ENCODE peak calls at places on chromosome 6, in eight cellular contexts. Y is RWPE1, D is activated B cell treated with CpG ODN at 0.5 μM for 24 hours, A is progenitor cell of endocrine pancreas, C is AG10803, U is psoas muscle, O is bronchial epithelial cell, I is RWPE2. B is an unnamed sample.

GRCh38 chr6:158638393-158638792 is 6.2 kb downstream of the DYNLT1 start:
- DNase-seq in Y (no peak), D (no peak), A (no peak), C (no peak), U (no peak), O (no peak), I (no peak), B (no peak)

GRCh38 chr6:30998785-30999184 is 11.5 kb upstream of the MUC22 start:
- DNase-seq in Y (no peak), D (no peak), A (no peak), C (no peak), U (no peak), O (peak; percentile 72), I (no peak), B (no peak)

GRCh38 chr6:26473758-26474438 is 16.1 kb downstream of the BTN2A1 start:
- DNase-seq in Y (peak; percentile 90), D (peak; percentile 49), A (peak; percentile 30), C (peak; percentile 96), U (peak; percentile 73), O (peak; percentile 95), I (peak; percentile 79), B (no peak)

GRCh38 chr6:158797331-158798202 is 21.6 kb downstream of the EZR start:
- DNase-seq in Y (no peak), D (no peak), A (no peak), C (peak; percentile 91), U (no peak), O (peak; percentile 72), I (no peak), B (no peak)

GRCh38 chr6:104699598-104700329 is 160.0 kb downstream of the HACE1 start:
- DNase-seq in Y (no peak), D (no peak), A (no peak), C (no peak), U (no peak), O (no peak), I (no peak), B (no peak)

GRCh38 chr6:118509009-118509617 is 39.0 kb upstream of the PLN start:
- DNase-seq in Y (peak; percentile 12), D (no peak), A (no peak), C (peak; percentile 33), U (no peak), O (peak; percentile 33), I (no peak), B (no peak)

GRCh38 chr6:161543910-161544309 is 270.0 kb upstream of the AGPAT4 start:
- DNase-seq in Y (no peak), D (no peak), A (no peak), C (no peak), U (no peak), O (no peak), I (no peak), B (no peak)

GRCh38 chr6:35663447-35664235 is 25.1 kb downstream of the FKBP5 start:
- DNase-seq in Y (no peak), D (no peak), A (no peak), C (peak; percentile 63), U (no peak), O (peak; percentile 62), I (no peak), B (no peak)

GRCh38 chr6:44245391-44245911 is 1.4 kb upstream of the HSP90AB1 start:
- DNase-seq in Y (no peak), D (no peak), A (no peak), C (no peak), U (no peak), O (no peak), I (no peak), B (peak; percentile 82)

GRCh38 chr6:33417127-33417902 is 592 bp downstream of the CUTA start:
- DNase-seq in Y (peak; percentile 85), D (no peak), A (no peak), C (peak; percentile 88), U (no peak), O (peak; percentile 79), I (no peak), B (no peak)

GRCh38 chr6:53724501-53724900 is 58.9 kb upstream of the KLHL31 start:
- DNase-seq in Y (no peak), D (no peak), A (no peak), C (no peak), U (no peak), O (no peak), I (no peak), B (no peak)

GRCh38 chr6:165729307-165729936 is 66.4 kb upstream of the PDE10A start:
- DNase-seq in Y (peak; percentile 64), D (no peak), A (no peak), C (no peak), U (no peak), O (peak; percentile 18), I (no peak), B (no peak)

GRCh38 chr6:163714179-163714578 is 299.7 kb downstream of the QKI start:
- DNase-seq in Y (no peak), D (no peak), A (no peak), C (no peak), U (no peak), O (no peak), I (no peak), B (no peak)

GRCh38 chr6:112318505-112318904 is 28.6 kb upstream of the RFPL4B start:
- DNase-seq in Y (no peak), D (no peak), A (no peak), C (no peak), U (no peak), O (no peak), I (no peak), B (no peak)

GRCh38 chr6:43174263-43175112 is 3.4 kb downstream of the SRF start:
- DNase-seq in Y (peak; percentile 99), D (peak; percentile 77), A (peak; percentile 83), C (peak; percentile 99), U (peak; percentile 98), O (peak; percentile 99), I (peak; percentile 98), B (peak; percentile 98)

GRCh38 chr6:43171284-43172126 is 436 bp downstream of the SRF start:
- DNase-seq in Y (no peak), D (peak; percentile 92), A (peak; percentile 35), C (no peak), U (peak; percentile 65), O (no peak), I (no peak), B (no peak)

GRCh38 chr6:43173496-43174262 is 2.6 kb downstream of the SRF start:
- DNase-seq in Y (no peak), D (no peak), A (no peak), C (no peak), U (no peak), O (peak; percentile 32), I (no peak), B (no peak)

GRCh38 chr6:43172127-43173007 is 1.3 kb downstream of the SRF start:
- DNase-seq in Y (peak; percentile 48), D (peak; percentile 45), A (peak; percentile 42), C (no peak), U (peak; percentile 72), O (peak; percentile 43), I (no peak), B (peak; percentile 94)

DNA sequence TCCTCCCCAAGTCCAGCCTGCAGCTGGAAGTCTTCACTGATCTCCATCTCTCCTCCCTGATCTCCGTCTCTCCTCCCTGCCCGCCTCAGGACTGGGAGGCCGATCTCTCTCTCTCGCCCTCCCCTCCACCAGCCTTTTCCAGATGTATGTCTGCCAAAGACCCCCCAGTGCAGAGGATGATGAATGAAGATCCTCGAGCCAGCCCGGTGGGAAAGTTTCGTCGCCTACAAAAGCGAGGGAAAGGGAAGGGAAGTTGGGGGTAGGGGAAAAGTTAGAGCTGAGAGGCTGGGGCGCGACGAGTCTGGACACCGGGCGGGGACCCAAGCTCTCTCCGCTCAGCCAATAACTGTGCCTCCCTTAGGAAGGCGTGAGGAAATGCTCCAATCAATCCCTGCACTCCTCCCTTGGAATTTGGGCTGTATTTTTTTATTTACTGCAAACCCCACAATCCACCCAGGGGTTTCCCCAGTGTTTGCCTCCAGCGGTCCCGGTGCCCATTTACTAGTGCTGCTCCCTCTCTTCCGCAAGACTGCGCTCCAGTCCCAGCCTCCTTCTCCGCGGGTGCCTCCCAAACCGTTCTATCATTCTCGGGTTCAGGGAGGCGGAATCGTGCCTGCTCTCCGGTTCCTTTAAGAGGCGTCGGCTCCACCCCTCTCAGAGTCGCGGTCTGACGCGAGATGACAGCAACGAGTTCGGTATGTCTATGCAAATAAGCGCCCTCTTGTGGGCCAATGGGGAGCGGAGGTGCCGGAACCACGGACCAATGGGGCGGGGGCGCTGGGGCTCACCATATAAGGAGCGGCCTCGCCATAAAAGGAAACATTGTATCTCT is at the start of gene SRF:
- DNase-seq in Y (peak; percentile 95), D (no peak), A (peak; percentile 98), C (peak; percentile 99), U (peak; percentile 100), O (peak; percentile 97), I (peak; percentile 99), B (peak; percentile 99)
- TF ChIP-seq CTCF in Y (no peak), D (no peak), A (no peak), C (peak; percentile 31), U (no peak), O (no peak), I (no peak), B (no peak)

GRCh38 chr6:19771753-19772336 is 65.3 kb upstream of the ID4 start:
- DNase-seq in Y (no peak), D (no peak), A (no peak), C (peak; percentile 51), U (no peak), O (peak; percentile 37), I (no peak), B (no peak)

DNA sequence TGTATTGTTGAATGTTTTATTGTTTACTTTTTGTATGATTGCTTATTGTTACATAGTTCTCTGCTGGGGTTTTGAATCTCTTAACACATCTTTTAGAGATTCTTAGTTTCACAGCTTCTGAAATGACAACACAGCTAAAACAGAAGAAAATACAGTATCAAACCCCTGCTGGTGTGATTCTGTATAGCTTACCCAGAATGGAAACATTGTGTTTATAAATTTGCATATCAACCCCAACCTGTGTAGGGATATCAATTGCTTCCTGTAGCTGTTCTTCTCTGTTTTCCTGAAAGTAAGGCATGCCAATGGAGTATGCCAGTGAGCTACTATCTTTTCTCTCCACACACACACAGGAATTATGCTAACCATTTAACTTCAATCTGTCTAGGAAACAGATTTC is 64.3 kb upstream of the ID4 start:
- DNase-seq in Y (no peak), D (no peak), A (no peak), C (no peak), U (no peak), O (no peak), I (no peak), B (no peak)
- TF ChIP-seq CTCF in Y (no peak), D (no peak), A (no peak), C (no peak), U (no peak), O (no peak), I (no peak), B (peak; percentile 42)

DNA sequence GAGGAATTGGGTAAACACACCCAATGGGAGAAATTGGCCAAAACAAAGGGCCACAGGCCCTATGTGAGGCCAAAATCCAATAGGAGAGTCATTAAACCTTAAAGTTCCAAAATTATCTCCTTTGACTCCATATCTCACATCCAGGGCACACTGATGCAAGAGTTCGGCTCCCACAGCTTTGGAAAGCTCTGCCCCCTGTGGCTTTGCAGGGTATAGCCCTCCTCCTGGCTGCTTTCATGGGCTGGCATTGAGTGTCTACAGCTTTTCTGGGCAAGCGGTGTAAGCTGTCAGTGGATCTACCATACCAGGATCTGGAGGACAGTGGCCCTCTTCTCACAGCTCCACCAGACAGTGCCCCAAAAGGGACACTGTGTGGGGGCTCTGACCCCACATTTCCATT is 160.5 kb downstream of the ADGRG6 start:
- DNase-seq in Y (no peak), D (no peak), A (no peak), C (no peak), U (no peak), O (no peak), I (no peak), B (no peak)
- TF ChIP-seq CTCF in Y (no peak), D (no peak), A (peak; percentile 26), C (no peak), U (no peak), O (peak; percentile 22), I (no peak), B (peak; percentile 19)

GRCh38 chr6:75501756-75502155 is 8.2 kb upstream of the FILIP1 start:
- DNase-seq in Y (no peak), D (no peak), A (no peak), C (no peak), U (no peak), O (no peak), I (no peak), B (no peak)
- TF ChIP-seq CTCF in Y (no peak), D (no peak), A (no peak), C (no peak), U (no peak), O (no peak), I (no peak), B (no peak)